ENCODE peak calls at places on chromosomes 5 and 9, in nine cellular contexts. I is SK-N-SH, P is mesendoderm, F is fibroblast of lung, N is GM23248, K is neuronal stem cell, A is colonic mucosa, C is endodermal cell, R is IMR-90. L is an unnamed sample.

GRCh38 chr5:36360311-36360710 is 58.6 kb upstream of the RANBP3L start:
- DNase-seq in I (no peak), P (no peak), F (no peak), N (no peak), K (no peak), A (no peak), C (no peak), R (no peak), L (no peak)

GRCh38 chr9:10876333-10876732 is 263.5 kb upstream of the PTPRD start:
- DNase-seq in I (no peak), P (no peak), F (peak; percentile 12), N (no peak), K (no peak), A (no peak), C (no peak), R (no peak), L (peak; percentile 26)

GRCh38 chr9:14089051-14089798 is 224.7 kb downstream of the NFIB start:
- DNase-seq in I (no peak), P (peak; percentile 66), F (peak; percentile 24), N (no peak), K (no peak), A (no peak), C (no peak), R (no peak), L (no peak)

GRCh38 chr5:164345853-164346252 is 840.4 kb downstream of the MAT2B start:
- DNase-seq in I (no peak), P (peak; percentile 36), F (no peak), N (no peak), K (no peak), A (no peak), C (no peak), R (no peak), L (no peak)

GRCh38 chr5:39783756-39784421 is 359.1 kb upstream of the DAB2 start:
- DNase-seq in I (no peak), P (no peak), F (peak; percentile 53), N (peak; percentile 78), K (no peak), A (no peak), C (no peak), R (peak; percentile 66), L (no peak)

GRCh38 chr9:108473209-108474112 is 382.3 kb downstream of the ACTL7B start:
- DNase-seq in I (no peak), P (peak; percentile 4), F (peak; percentile 88), N (peak; percentile 74), K (no peak), A (peak; percentile 56), C (no peak), R (peak; percentile 61), L (peak; percentile 76)

GRCh38 chr5:14545308-14545707 is 36.3 kb upstream of the OTULINL start:
- DNase-seq in I (no peak), P (no peak), F (no peak), N (no peak), K (no peak), A (no peak), C (no peak), R (no peak), L (no peak)

GRCh38 chr5:60243713-60244112 is 350.2 kb upstream of the PDE4D start:
- DNase-seq in I (no peak), P (no peak), F (no peak), N (no peak), K (no peak), A (no peak), C (no peak), R (no peak), L (no peak)

GRCh38 chr9:130498298-130498917 is 53.6 kb downstream of the ASS1 start:
- DNase-seq in I (no peak), P (peak; percentile 29), F (no peak), N (peak; percentile 19), K (no peak), A (no peak), C (peak; percentile 61), R (no peak), L (no peak)

GRCh38 chr5:96775689-96776088 is 32.1 kb downstream of the ERAP1 start:
- DNase-seq in I (no peak), P (no peak), F (no peak), N (no peak), K (no peak), A (no peak), C (no peak), R (no peak), L (no peak)

GRCh38 chr9:22990349-22990748 is 543.7 kb downstream of the DMRTA1 start:
- DNase-seq in I (no peak), P (peak; percentile 11), F (no peak), N (no peak), K (no peak), A (no peak), C (no peak), R (no peak), L (no peak)

GRCh38 chr9:33107762-33108161 is 31.3 kb upstream of the SMU1 start:
- DNase-seq in I (no peak), P (no peak), F (no peak), N (peak; percentile 42), K (no peak), A (no peak), C (peak; percentile 29), R (no peak), L (no peak)
- H3K9ac ChIP-seq in I (peak overlapping the region; percentile 18), P (no peak overlapping the region), F (no peak overlapping the region), N (peak overlapping the region; percentile 52), K (no peak overlapping the region), A (no peak overlapping the region), C (no peak overlapping the region), R (no peak overlapping the region), L (no peak overlapping the region)

GRCh38 chr5:94248175-94248875 is 370.1 kb downstream of the KIAA0825 start:
- DNase-seq in I (no peak), P (no peak), F (no peak), N (no peak), K (no peak), A (no peak), C (no peak), R (no peak), L (no peak)
- H3K9ac ChIP-seq in I (no peak overlapping the region), P (no peak overlapping the region), F (no peak overlapping the region), N (no peak overlapping the region), K (no peak overlapping the region), A (no peak overlapping the region), C (no peak overlapping the region), R (no peak overlapping the region), L (no peak overlapping the region)

GRCh38 chr5:174312270-174312617 is 266.7 kb downstream of the NSG2 start:
- DNase-seq in I (no peak), P (no peak), F (no peak), N (no peak), K (no peak), A (no peak), C (no peak), R (no peak), L (no peak)
- H3K9ac ChIP-seq in I (no peak overlapping the region), P (no peak overlapping the region), F (no peak overlapping the region), N (peak overlapping the region; percentile 63), K (peak overlapping the region; percentile 1), A (no peak overlapping the region), C (no peak overlapping the region), R (no peak overlapping the region), L (no peak overlapping the region)

GRCh38 chr5:665541-665955 is 27.6 kb downstream of the TPPP start:
- DNase-seq in I (peak; percentile 85), P (no peak), F (no peak), N (no peak), K (no peak), A (no peak), C (peak; percentile 82), R (no peak), L (no peak)
- H3K9ac ChIP-seq in I (no peak overlapping the region), P (no peak overlapping the region), F (no peak overlapping the region), N (no peak overlapping the region), K (no peak overlapping the region), A (no peak overlapping the region), C (no peak overlapping the region), R (no peak overlapping the region), L (no peak overlapping the region)

DNA sequence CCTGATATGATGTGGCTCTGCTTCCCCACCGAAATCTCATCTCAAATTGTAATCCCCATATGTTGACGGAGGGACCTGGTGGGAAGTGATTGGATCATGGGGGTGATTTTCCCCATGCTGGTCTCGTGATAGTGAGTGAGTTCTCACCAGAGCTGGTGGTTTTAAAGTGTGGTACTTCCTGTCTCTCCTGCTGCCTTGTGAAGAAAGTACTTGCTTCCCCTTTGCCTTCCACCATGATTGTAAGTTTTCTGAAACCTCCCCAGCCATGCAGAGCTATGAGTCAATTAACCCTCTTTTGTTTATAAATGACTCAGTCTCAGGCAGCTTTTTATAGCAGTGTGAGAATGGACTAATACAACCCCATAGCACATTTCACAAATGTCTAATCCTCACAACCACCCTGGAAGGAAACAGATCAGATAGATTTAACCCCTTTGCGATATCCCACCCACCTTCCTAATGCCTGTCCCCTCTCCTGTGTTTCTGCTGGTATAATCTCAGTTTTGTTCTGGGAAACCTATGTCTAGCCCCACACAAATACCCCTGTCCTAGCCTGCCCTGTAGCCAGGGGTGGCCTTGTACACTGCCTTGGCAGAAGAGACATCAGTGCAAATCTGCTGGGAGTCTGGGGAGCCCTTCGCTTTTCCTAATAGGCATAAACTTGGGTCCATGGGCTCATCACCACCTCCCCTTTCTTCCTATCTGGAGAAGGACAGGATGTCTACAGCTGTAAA is 157.0 kb upstream of the RAI14 start:
- DNase-seq in I (no peak), P (no peak), F (peak; percentile 89), N (peak; percentile 89), K (no peak), A (no peak), C (no peak), R (peak; percentile 90), L (peak; percentile 62)
- H3K9ac ChIP-seq in I (peak overlapping the region; percentile 69), P (no peak overlapping the region), F (peak overlapping the region; percentile 45), N (peak overlapping the region; percentile 57), K (no peak overlapping the region), A (no peak overlapping the region), C (no peak overlapping the region), R (peak overlapping the region; percentile 21), L (peak overlapping the region; percentile 32)

GRCh38 chr9:126664893-126665695 is 51.4 kb downstream of the LMX1B start:
- DNase-seq in I (peak; percentile 55), P (peak; percentile 64), F (no peak), N (no peak), K (peak; percentile 65), A (no peak), C (peak; percentile 91), R (no peak), L (no peak)
- H3K9ac ChIP-seq in I (no peak overlapping the region), P (no peak overlapping the region), F (no peak overlapping the region), N (no peak overlapping the region), K (no peak overlapping the region), A (no peak overlapping the region), C (no peak overlapping the region), R (no peak overlapping the region), L (no peak overlapping the region)

GRCh38 chr5:33789558-33789957 is 102.2 kb downstream of the ADAMTS12 start:
- DNase-seq in I (no peak), P (no peak), F (no peak), N (no peak), K (no peak), A (no peak), C (no peak), R (no peak), L (no peak)
- H3K9ac ChIP-seq in I (peak overlapping the region; percentile 51), P (no peak overlapping the region), F (no peak overlapping the region), N (peak overlapping the region; percentile 58), K (no peak overlapping the region), A (no peak overlapping the region), C (no peak overlapping the region), R (no peak overlapping the region), L (peak overlapping the region; percentile 49)

GRCh38 chr5:133121080-133121479 is 69.3 kb downstream of the HSPA4 start:
- DNase-seq in I (no peak), P (no peak), F (no peak), N (peak; percentile 14), K (no peak), A (peak; percentile 38), C (no peak), R (peak; percentile 22), L (no peak)
- H3K9ac ChIP-seq in I (no peak overlapping the region), P (no peak overlapping the region), F (no peak overlapping the region), N (no peak overlapping the region), K (no peak overlapping the region), A (no peak overlapping the region), C (no peak overlapping the region), R (no peak overlapping the region), L (no peak overlapping the region)

L was measured in PC-3.